ENCODE peak calls at places on chromosomes 11 and 22, in five cellular contexts. X is adrenal gland, U is foreskin fibroblast, B is GM23248, L is tibial artery. Z is an unnamed sample.

GRCh38 chr11:61826930-61827572 is 1.0 kb upstream of the FADS2 start:
- DNase-seq in L (no peak), B (no peak), X (no peak), U (no peak), Z (no peak)

GRCh38 chr22:32421484-32421883 is 9.4 kb upstream of the RTCB start:
- DNase-seq in U (no peak), L (no peak), B (no peak), X (no peak), Z (no peak)

GRCh38 chr11:108858624-108859023 is 193.8 kb downstream of the DDX10 start:
- DNase-seq in X (no peak), L (no peak), U (no peak), B (no peak), Z (no peak)

GRCh38 chr11:78449866-78450265 is 32.2 kb upstream of the GAB2 start:
- DNase-seq in X (no peak), U (peak; percentile 15), B (peak; percentile 11), L (no peak), Z (no peak)

GRCh38 chr11:18064450-18065048 is 18.5 kb upstream of the TPH1 start:
- DNase-seq in U (no peak), L (no peak), B (no peak), X (no peak), Z (no peak)

GRCh38 chr22:42866100-42866499 is 9.0 kb upstream of the ARFGAP3 start:
- DNase-seq in L (no peak), U (no peak), X (no peak), B (no peak), Z (no peak)

GRCh38 chr11:66749091-66749490 is 20.1 kb upstream of the SPTBN2 start:
- DNase-seq in U (no peak), X (no peak), L (no peak), B (no peak), Z (peak; percentile 79)

GRCh38 chr11:42315267-42315666 is 855.8 kb upstream of the LRRC4C start:
- DNase-seq in B (no peak), L (no peak), X (no peak), U (peak; percentile 9), Z (no peak)

GRCh38 chr22:28142361-28142801 is 223.3 kb upstream of the PITPNB start:
- DNase-seq in B (peak; percentile 91), U (peak; percentile 84), X (peak; percentile 28), L (no peak), Z (peak; percentile 27)

GRCh38 chr22:45602824-45603301 is 68.8 kb upstream of the ATXN10 start:
- DNase-seq in U (peak; percentile 79), L (no peak), X (no peak), B (peak; percentile 91), Z (no peak)

GRCh38 chr11:14454861-14455632 is 44.6 kb downstream of the COPB1 start:
- DNase-seq in U (no peak), B (peak; percentile 65), X (peak; percentile 47), L (no peak), Z (no peak)

GRCh38 chr11:706439-706956 is 467 bp downstream of the EPS8L2 start:
- DNase-seq in X (peak; percentile 56), U (peak; percentile 50), L (peak; percentile 80), B (peak; percentile 87), Z (no peak)

GRCh38 chr11:5476184-5476819 is 12.2 kb upstream of the OR52D1 start:
- DNase-seq in U (peak; percentile 16), L (no peak), X (peak; percentile 38), B (peak; percentile 74), Z (no peak)

GRCh38 chr11:130118636-130119387 is 40.8 kb upstream of the ST14 start:
- DNase-seq in L (no peak), U (no peak), X (no peak), B (no peak), Z (no peak)

GRCh38 chr22:42439821-42440674 is 7.8 kb upstream of the NFAM1 start:
- DNase-seq in X (peak; percentile 36), L (peak; percentile 72), U (no peak), B (peak; percentile 61), Z (no peak)

GRCh38 chr22:36197601-36198146 is 3.9 kb downstream of the APOL4 start:
- DNase-seq in U (no peak), X (no peak), B (no peak), L (no peak), Z (no peak)

GRCh38 chr11:5620606-5621521 is 3.9 kb upstream of the TRIM34 start:
- DNase-seq in X (no peak), U (peak; percentile 58), L (no peak), B (peak; percentile 91), Z (no peak)

GRCh38 chr22:31533391-31533790 is 37.1 kb downstream of the SFI1 start:
- DNase-seq in L (no peak), B (no peak), U (no peak), X (peak; percentile 16), Z (no peak)

GRCh38 chr11:73315288-73316020 is 7.4 kb downstream of the ARHGEF17 start:
- DNase-seq in X (no peak), U (no peak), L (no peak), B (peak; percentile 40), Z (no peak)

GRCh38 chr11:3669128-3669527 is 2.1 kb downstream of the CHRNA10 start:
- DNase-seq in X (no peak), B (no peak), L (no peak), U (no peak), Z (no peak)

GRCh38 chr11:405323-405975 is 9.3 kb downstream of the SIGIRR start:
- DNase-seq in X (no peak), U (no peak), B (peak; percentile 52), L (peak; percentile 75), Z (no peak)

GRCh38 chr11:62542111-62542745 is 4.4 kb downstream of the AHNAK start:
- DNase-seq in X (no peak), U (no peak), B (no peak), L (no peak), Z (no peak)

GRCh38 chr11:100639140-100639539 is 47.9 kb upstream of the ARHGAP42 start:
- DNase-seq in U (no peak), X (no peak), L (no peak), B (no peak), Z (no peak)

GRCh38 chr11:68936676-68937620 is 33.3 kb downstream of the IGHMBP2 start:
- DNase-seq in X (no peak), U (no peak), L (no peak), B (no peak), Z (no peak)

GRCh38 chr11:12294613-12295012 is 82.8 kb upstream of the PARVA start:
- DNase-seq in B (no peak), U (no peak), L (no peak), X (no peak), Z (no peak)
- H3K4me3 ChIP-seq in B (no peak overlapping the region), U (no peak overlapping the region), L (no peak overlapping the region), X (no peak overlapping the region), Z (no peak overlapping the region)

GRCh38 chr22:44130076-44130711 is 50.5 kb upstream of the PARVG start:
- DNase-seq in B (no peak), X (no peak), U (no peak), L (peak; percentile 11), Z (no peak)
- H3K4me3 ChIP-seq in B (no peak overlapping the region), X (no peak overlapping the region), U (no peak overlapping the region), L (no peak overlapping the region), Z (no peak overlapping the region)

GRCh38 chr11:123235687-123236261 is 40.7 kb upstream of the CLMP start:
- DNase-seq in X (no peak), U (peak; percentile 50), B (peak; percentile 65), L (no peak), Z (no peak)
- H3K4me3 ChIP-seq in X (no peak overlapping the region), U (peak overlapping the region; percentile 32), B (peak overlapping the region; percentile 36), L (no peak overlapping the region), Z (no peak overlapping the region)

DNA sequence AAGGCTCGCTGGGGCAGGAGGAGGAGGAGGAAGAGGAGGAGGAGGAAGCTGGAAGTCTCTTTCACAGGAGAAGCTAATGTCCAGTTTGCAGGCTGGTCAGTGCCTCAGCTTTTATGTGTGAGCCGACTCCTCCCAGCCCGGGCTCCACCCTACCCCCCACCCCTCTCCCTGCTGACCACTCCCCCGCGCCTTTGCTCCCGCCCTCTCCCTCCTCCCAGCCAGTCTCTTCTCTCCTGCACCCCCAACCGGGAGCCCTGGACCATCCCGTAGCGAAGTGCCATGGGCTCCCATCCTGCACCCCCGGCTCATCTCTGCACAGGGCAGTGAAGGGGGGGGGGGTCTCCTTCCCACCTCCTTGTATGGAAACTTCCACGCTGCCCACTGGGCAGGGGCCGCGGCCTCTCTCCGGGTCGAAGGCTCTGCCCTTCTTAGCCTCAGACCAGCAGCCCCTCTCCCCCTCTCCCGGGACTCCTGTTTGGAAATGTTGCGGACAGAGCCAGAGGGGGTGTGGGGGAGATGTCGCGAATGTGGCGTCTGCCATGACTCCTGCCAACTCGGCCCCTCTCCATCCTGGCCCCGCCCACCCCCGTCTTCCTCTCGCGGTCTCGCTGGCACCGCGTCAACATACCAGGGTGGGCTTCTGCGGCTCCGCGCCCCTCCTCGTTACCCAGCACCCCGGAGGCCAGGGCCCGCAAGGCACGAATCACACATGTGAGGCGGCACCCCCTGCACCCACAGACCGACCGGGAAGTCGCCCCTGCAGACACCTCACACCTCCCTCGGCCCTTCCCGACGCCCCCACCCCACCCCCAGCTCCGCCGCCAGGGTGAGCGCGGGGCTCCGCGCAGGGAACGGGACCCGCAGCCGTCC is 1.8 kb downstream of the IGF2 start:
- DNase-seq in U (peak; percentile 78), L (no peak), B (peak; percentile 52), X (peak; percentile 45), Z (no peak)
- H3K4me3 ChIP-seq in U (peak overlapping the region; percentile 42), L (peak overlapping the region; percentile 41), B (no peak overlapping the region), X (no peak overlapping the region), Z (no peak overlapping the region)

GRCh38 chr22:17269224-17269606 is 50.0 kb upstream of the ADA2 start:
- DNase-seq in L (no peak), X (no peak), B (no peak), U (no peak), Z (no peak)

GRCh38 chr22:17268501-17269223 is 49.4 kb upstream of the ADA2 start:
- DNase-seq in U (no peak), B (no peak), L (no peak), X (no peak), Z (no peak)

GRCh38 chr22:17271711-17272451 is 52.6 kb upstream of the ADA2 start:
- DNase-seq in U (no peak), L (no peak), B (no peak), X (no peak), Z (no peak)

GRCh38 chr22:17269607-17270261 is 50.5 kb upstream of the ADA2 start:
- DNase-seq in L (no peak), B (no peak), U (no peak), X (no peak), Z (no peak)

DNA sequence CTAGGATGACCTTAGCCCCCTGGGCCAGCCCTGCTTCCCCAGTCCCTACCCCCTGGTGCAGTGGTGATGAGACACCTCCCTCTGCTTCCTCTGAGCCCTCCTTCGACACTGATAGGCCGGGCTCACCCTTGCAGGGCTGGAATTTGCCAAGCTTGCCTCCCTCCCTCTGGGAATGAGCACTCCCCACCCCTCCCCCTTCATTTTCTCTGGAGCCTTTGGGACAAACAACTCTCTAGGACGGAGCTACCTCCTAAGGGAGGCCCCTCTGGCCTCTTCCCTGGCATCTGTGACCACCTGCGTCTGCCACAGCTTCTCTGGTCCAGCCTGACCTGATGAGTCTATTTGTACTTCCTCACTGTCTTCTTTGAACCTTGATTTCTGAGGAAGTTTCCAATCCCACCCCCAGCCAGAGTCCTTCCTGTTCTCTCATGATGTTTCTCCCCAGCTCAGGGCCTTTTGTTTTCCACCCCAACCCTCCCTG is 53.3 kb upstream of the ADA2 start:
- DNase-seq in X (no peak), L (no peak), B (no peak), U (no peak), Z (no peak)
- H3K4me3 ChIP-seq in X (no peak overlapping the region), L (no peak overlapping the region), B (no peak overlapping the region), U (no peak overlapping the region), Z (no peak overlapping the region)

Z was measured in lower leg skin.